ENCODE peak calls at places on chromosomes 12 and 14, in ten cellular contexts. S is aorta; X is upper lobe of left lung; U is CD8-positive, alpha-beta T cell; M is tibial artery; P is lower lobe of right lung; F is CD4-positive, alpha-beta memory T cell; R is adrenal gland; W is keratinocyte; A is colonic mucosa. N is an unnamed sample.

GRCh38 chr14:40393143-40393542 is 960.9 kb upstream of the FBXO33 start:
- DNase-seq in S (no peak), X (no peak), U (no peak), M (no peak), P (no peak), F (no peak), R (no peak), W (no peak), A (no peak), N (no peak)

GRCh38 chr12:55728932-55729591 is at the start of gene CD63:
- DNase-seq in S (peak; percentile 95), X (peak; percentile 95), U (peak; percentile 59), M (peak; percentile 98), P (peak; percentile 94), F (peak; percentile 71), R (peak; percentile 95), W (peak; percentile 49), A (peak; percentile 91), N (no peak)

GRCh38 chr14:61661471-61661988 is 33.8 kb upstream of the HIF1A start:
- DNase-seq in S (no peak), X (no peak), U (no peak), M (no peak), P (no peak), F (no peak), R (no peak), W (no peak), A (no peak), N (no peak)

GRCh38 chr14:41899416-41899815 is 292.7 kb downstream of the LRFN5 start:
- DNase-seq in S (no peak), X (no peak), U (no peak), M (no peak), P (no peak), F (no peak), R (no peak), W (no peak), A (no peak), N (no peak)

GRCh38 chr14:69662636-69663321 is 51.4 kb downstream of the SUSD6 start:
- DNase-seq in S (no peak), X (no peak), U (no peak), M (no peak), P (no peak), F (no peak), R (no peak), W (no peak), A (no peak), N (no peak)

GRCh38 chr12:56154246-56154771 is 1.9 kb downstream of the MYL6B start:
- DNase-seq in S (no peak), X (no peak), U (no peak), M (no peak), P (peak; percentile 14), F (no peak), R (no peak), W (no peak), A (no peak), N (no peak)

GRCh38 chr14:31127690-31128089 is 79.9 kb downstream of the HECTD1 start:
- DNase-seq in S (no peak), X (no peak), U (peak; percentile 34), M (no peak), P (no peak), F (peak; percentile 84), R (no peak), W (no peak), A (no peak), N (no peak)

GRCh38 chr12:45509187-45509586 is 220.3 kb upstream of the ARID2 start:
- DNase-seq in S (no peak), X (peak; percentile 24), U (peak; percentile 37), M (no peak), P (no peak), F (no peak), R (no peak), W (no peak), A (no peak), N (peak; percentile 22)

GRCh38 chr14:68791078-68791983 is 1.5 kb downstream of the ZFP36L1 start:
- DNase-seq in S (peak; percentile 59), X (no peak), U (peak; percentile 45), M (no peak), P (no peak), F (peak; percentile 58), R (peak; percentile 63), W (no peak), A (peak; percentile 60), N (no peak)

GRCh38 chr14:100644383-100644782 is 57.2 kb upstream of the BEGAIN start:
- DNase-seq in S (no peak), X (no peak), U (no peak), M (no peak), P (no peak), F (no peak), R (no peak), W (no peak), A (no peak), N (no peak)

GRCh38 chr12:86903166-86903565 is 647.0 kb upstream of the MGAT4C start:
- DNase-seq in S (no peak), X (no peak), U (no peak), M (no peak), P (no peak), F (no peak), R (no peak), W (no peak), A (no peak), N (no peak)

GRCh38 chr14:62077676-62078261 is 315.5 kb downstream of the SNAPC1 start:
- DNase-seq in S (no peak), X (no peak), U (peak; percentile 34), M (no peak), P (no peak), F (no peak), R (no peak), W (no peak), A (no peak), N (no peak)

GRCh38 chr14:35386673-35387125 is 17.9 kb downstream of the NFKBIA start:
- DNase-seq in S (no peak), X (no peak), U (no peak), M (no peak), P (no peak), F (no peak), R (peak; percentile 68), W (no peak), A (no peak), N (no peak)

GRCh38 chr14:67357583-67358354 is 1.8 kb downstream of the ATP6V1D start:
- DNase-seq in S (no peak), X (no peak), U (no peak), M (no peak), P (no peak), F (no peak), R (no peak), W (no peak), A (no peak), N (no peak)

GRCh38 chr14:50944647-50945413 is 547 bp upstream of the PYGL start:
- DNase-seq in S (no peak), X (peak; percentile 49), U (no peak), M (peak; percentile 79), P (peak; percentile 72), F (no peak), R (peak; percentile 75), W (no peak), A (peak; percentile 75), N (peak; percentile 26)

GRCh38 chr14:101184562-101184961 is 281.0 kb upstream of the RTL1 start:
- DNase-seq in S (no peak), X (no peak), U (no peak), M (no peak), P (no peak), F (no peak), R (no peak), W (no peak), A (no peak), N (no peak)

GRCh38 chr12:119154435-119154818 is 24.3 kb upstream of the HSPB8 start:
- DNase-seq in S (no peak), X (no peak), U (no peak), M (no peak), P (no peak), F (no peak), R (no peak), W (no peak), A (no peak), N (no peak)

GRCh38 chr14:88829188-88829587 is 4.7 kb downstream of the TTC8 start:
- DNase-seq in S (no peak), X (no peak), U (no peak), M (no peak), P (no peak), F (no peak), R (no peak), W (no peak), A (no peak), N (no peak)
- H3K27ac ChIP-seq in S (no peak overlapping the region), X (peak overlapping the region; percentile 9), U (no peak overlapping the region), M (peak overlapping the region; percentile 68), P (no peak overlapping the region), F (no peak overlapping the region), R (no peak overlapping the region), W (no peak overlapping the region), A (no peak overlapping the region), N (no peak overlapping the region)

DNA sequence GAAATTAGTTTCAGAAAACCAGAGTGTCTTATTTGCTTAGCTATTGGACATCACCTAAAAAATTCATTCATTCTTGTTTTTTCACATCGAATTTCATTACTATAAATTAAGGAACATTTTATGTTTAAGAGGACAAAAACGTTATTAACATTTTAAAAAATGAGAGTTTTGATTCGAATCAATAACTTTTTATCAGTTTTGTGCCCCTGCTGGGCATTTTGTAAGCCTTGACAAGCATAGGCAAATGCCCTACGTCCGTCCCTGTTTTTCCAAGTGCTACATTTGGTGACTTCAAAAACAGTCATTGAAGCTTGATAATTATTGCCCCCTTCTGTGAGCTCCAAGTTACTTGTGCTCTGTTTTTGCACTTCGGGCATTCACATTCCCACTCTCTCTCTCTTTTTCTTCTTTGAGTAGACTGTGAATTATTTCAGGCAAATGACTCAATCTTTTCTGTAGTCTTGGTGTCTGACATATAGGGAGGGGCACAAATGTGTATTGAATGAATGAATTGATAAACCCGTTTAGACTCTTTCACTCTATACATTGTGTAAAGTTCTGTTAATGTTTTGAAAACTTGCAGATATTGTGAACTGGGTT is 1.2 kb downstream of the APAF1 start:
- DNase-seq in S (no peak), X (no peak), U (no peak), M (no peak), P (no peak), F (no peak), R (no peak), W (no peak), A (no peak), N (no peak)
- H3K27ac ChIP-seq in S (no peak overlapping the region), X (no peak overlapping the region), U (no peak overlapping the region), M (peak overlapping the region; percentile 90), P (no peak overlapping the region), F (peak overlapping the region; percentile 73), R (no peak overlapping the region), W (peak overlapping the region; percentile 90), A (no peak overlapping the region), N (peak overlapping the region; percentile 76)

GRCh38 chr12:112676526-112676925 is 115.0 kb upstream of the RPH3A start:
- DNase-seq in S (no peak), X (no peak), U (no peak), M (no peak), P (no peak), F (no peak), R (no peak), W (no peak), A (no peak), N (no peak)
- H3K27ac ChIP-seq in S (no peak overlapping the region), X (no peak overlapping the region), U (no peak overlapping the region), M (no peak overlapping the region), P (no peak overlapping the region), F (no peak overlapping the region), R (no peak overlapping the region), W (no peak overlapping the region), A (no peak overlapping the region), N (no peak overlapping the region)

DNA sequence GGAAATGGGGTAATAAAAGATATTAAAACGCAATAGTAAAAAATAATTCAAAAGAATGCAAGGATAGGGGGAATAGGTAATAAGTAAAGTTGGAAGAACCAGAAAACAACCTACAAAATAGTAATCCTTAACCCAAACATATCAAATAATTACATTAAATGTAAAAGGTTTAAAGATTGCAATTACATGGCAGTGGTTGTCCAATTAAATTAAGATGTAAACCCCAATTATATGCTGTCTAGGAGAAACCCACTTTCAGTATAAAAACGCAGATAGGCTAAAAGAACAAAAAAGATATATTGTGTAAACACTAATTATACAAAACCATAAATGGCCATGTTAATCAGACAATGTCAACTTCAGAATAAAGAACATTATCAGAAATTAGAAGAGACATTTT is 247.3 kb downstream of the SLC25A21 start:
- DNase-seq in S (no peak), X (no peak), U (no peak), M (no peak), P (no peak), F (no peak), R (no peak), W (no peak), A (no peak), N (no peak)
- H3K27ac ChIP-seq in S (no peak overlapping the region), X (no peak overlapping the region), U (no peak overlapping the region), M (no peak overlapping the region), P (no peak overlapping the region), F (no peak overlapping the region), R (no peak overlapping the region), W (no peak overlapping the region), A (no peak overlapping the region), N (no peak overlapping the region)